ENCODE peak calls at places on chromosomes 16 and 17, in eight cellular contexts. N is stimulated activated CD4-positive, alpha-beta T cell treated with anti-CD3 and anti-CD28 coated beads, Interleukin-1b, Interleukin-23, amount 100 ng/mL, for 1 hour; I is NCI-H748 treated with DMSO at 0.1 percent for 48 hours; C is NCI-H460; L is right cardiac atrium; W is EL; O is HEK293T; Y is KG1. X is an unnamed sample.

GRCh38 chr17:61117983-61118382 is 281.7 kb upstream of the TBX2 start:
- DNase-seq in C (no peak), I (no peak), W (no peak), N (no peak), L (no peak), O (no peak), Y (no peak), X (no peak)

GRCh38 chr16:10817963-10818941 is at the start of gene TVP23A:
- DNase-seq in N (no peak), O (no peak), I (no peak), Y (no peak), L (peak), C (no peak), W (no peak), X (no peak)

GRCh38 chr17:68509151-68510057 is 2.8 kb upstream of the PRKAR1A start:
- DNase-seq in I (no peak), C (no peak), W (no peak), L (peak), O (no peak), Y (no peak), N (no peak), X (peak)

GRCh38 chr17:59069856-59070255 is 36.8 kb downstream of the TRIM37 start:
- DNase-seq in C (no peak), Y (no peak), I (no peak), O (no peak), L (no peak), N (no peak), W (no peak), X (no peak)

GRCh38 chr17:63082273-63082861 is 116.3 kb downstream of the TANC2 start:
- DNase-seq in C (peak), W (peak), N (no peak), L (no peak), Y (peak), O (no peak), I (no peak), X (no peak)

GRCh38 chr17:57989011-57989345 is 924 bp upstream of the VEZF1 start:
- DNase-seq in C (no peak), I (no peak), W (peak), L (peak), N (no peak), Y (no peak), O (peak), X (peak)

GRCh38 chr17:47905221-47905733 is 9.2 kb downstream of the SP2 start:
- DNase-seq in C (no peak), O (no peak), W (peak), I (no peak), Y (no peak), N (no peak), L (peak), X (no peak)

GRCh38 chr17:42535400-42536047 is 517 bp upstream of the NAGLU start:
- DNase-seq in O (no peak), I (no peak), N (no peak), Y (no peak), W (no peak), L (peak), C (no peak), X (no peak)

GRCh38 chr17:73595931-73596330 is 48.3 kb downstream of the SDK2 start:
- DNase-seq in L (peak), N (no peak), C (no peak), O (no peak), I (no peak), Y (no peak), W (no peak), X (no peak)

GRCh38 chr17:7213895-7214299 is 5.7 kb downstream of the DLG4 start:
- DNase-seq in N (no peak), W (peak), I (peak), Y (no peak), L (no peak), O (peak), C (no peak), X (no peak)

GRCh38 chr17:75146597-75146996 is 7.7 kb downstream of the JPT1 start:
- DNase-seq in N (no peak), I (no peak), C (no peak), L (no peak), O (no peak), W (no peak), Y (no peak), X (no peak)

GRCh38 chr16:11492808-11493530 is 93.8 kb downstream of the LITAF start:
- DNase-seq in W (no peak), I (no peak), O (no peak), C (no peak), N (no peak), L (no peak), Y (no peak), X (no peak)

GRCh38 chr16:84989791-84990620 is 21.3 kb downstream of the ZDHHC7 start:
- DNase-seq in L (no peak), N (no peak), W (no peak), C (no peak), I (no peak), Y (no peak), O (no peak), X (no peak)

GRCh38 chr17:16122697-16123434 is 92.5 kb downstream of the NCOR1 start:
- DNase-seq in N (no peak), I (no peak), Y (no peak), W (peak), L (no peak), C (no peak), O (no peak), X (no peak)

GRCh38 chr16:11801481-11802021 is 4.5 kb upstream of the ZC3H7A start:
- DNase-seq in C (no peak), N (no peak), W (peak), Y (no peak), L (no peak), O (no peak), I (no peak), X (no peak)

GRCh38 chr16:30115238-30115637 is 1.9 kb upstream of the GDPD3 start:
- DNase-seq in W (no peak), Y (no peak), C (no peak), L (peak), I (no peak), N (no peak), O (no peak), X (no peak)

GRCh38 chr17:73311428-73311780 is 397 bp downstream of the CDC42EP4 start:
- DNase-seq in Y (no peak), C (no peak), W (no peak), I (no peak), O (no peak), N (no peak), L (peak), X (no peak)

GRCh38 chr16:73546351-73546845 is 498.5 kb upstream of the ZFHX3 start:
- DNase-seq in W (no peak), I (no peak), C (no peak), N (no peak), L (no peak), Y (no peak), O (peak), X (no peak)

GRCh38 chr16:56793504-56793903 is 63.6 kb downstream of the NUP93 start:
- DNase-seq in W (peak), L (no peak), I (no peak), C (peak), Y (no peak), O (no peak), N (no peak), X (no peak)

GRCh38 chr16:70331588-70332358 is 14.9 kb upstream of the DDX19A start:
- DNase-seq in I (no peak), O (no peak), L (no peak), N (no peak), W (no peak), C (no peak), Y (no peak), X (no peak)

GRCh38 chr16:56332464-56333079 is 92.8 kb downstream of the AMFR start:
- DNase-seq in Y (no peak), O (peak), W (peak), C (peak), N (no peak), I (no peak), L (peak), X (no peak)

GRCh38 chr17:78356163-78356713 is 3.6 kb downstream of the SOCS3 start:
- DNase-seq in L (peak), O (no peak), N (peak), W (peak), C (peak), Y (no peak), I (no peak), X (peak)

GRCh38 chr17:40283662-40284061 is 4.0 kb upstream of the CDC6 start:
- DNase-seq in O (no peak), L (no peak), C (peak), I (no peak), W (peak), Y (no peak), N (no peak), X (no peak)

GRCh38 chr17:43456661-43457361 is 27.0 kb upstream of the DHX8 start:
- DNase-seq in W (peak), N (no peak), C (peak), Y (no peak), O (no peak), I (no peak), L (no peak), X (peak)

GRCh38 chr17:82077617-82078358 is 12.2 kb upstream of the DUS1L start:
- DNase-seq in W (no peak), I (no peak), N (no peak), C (no peak), O (no peak), Y (no peak), L (peak), X (no peak)

GRCh38 chr17:9676742-9677387 is 31.5 kb downstream of the USP43 start:
- DNase-seq in O (no peak), Y (no peak), L (no peak), C (peak), W (peak), I (no peak), N (no peak), X (no peak)

GRCh38 chr16:15506441-15506840 is 72.1 kb downstream of the BMERB1 start:
- DNase-seq in W (no peak), N (no peak), O (no peak), L (no peak), I (no peak), Y (no peak), C (no peak), X (no peak)

GRCh38 chr17:296382-296781 is 56.2 kb downstream of the RPH3AL start:
- DNase-seq in L (no peak), I (no peak), O (no peak), N (no peak), Y (no peak), W (no peak), C (no peak), X (no peak)

GRCh38 chr17:78878871-78879270 is 24.1 kb downstream of the CEP295NL start:
- DNase-seq in L (no peak), Y (no peak), W (no peak), I (no peak), O (no peak), C (no peak), N (no peak), X (no peak)

GRCh38 chr17:55524440-55525220 is 13.4 kb upstream of the SMIM36 start:
- DNase-seq in N (no peak), L (no peak), O (no peak), W (no peak), C (no peak), Y (no peak), I (no peak), X (no peak)

GRCh38 chr17:11935734-11936406 is 61.4 kb downstream of the ZNF18 start:
- DNase-seq in Y (no peak), W (peak), O (peak), I (peak), N (no peak), L (no peak), C (peak), X (peak)

GRCh38 chr17:73255671-73256181 is 6.0 kb downstream of the CPSF4L start:
- DNase-seq in L (peak), I (no peak), N (no peak), W (peak), O (peak), C (no peak), Y (peak), X (no peak)

GRCh38 chr17:36668824-36669223 is 67.4 kb downstream of the MRM1 start:
- DNase-seq in L (no peak), W (no peak), C (no peak), N (no peak), Y (no peak), O (no peak), I (no peak), X (no peak)

GRCh38 chr16:88681709-88682451 is 4.4 kb downstream of the SNAI3 start:
- DNase-seq in I (no peak), C (no peak), Y (peak), W (no peak), N (no peak), O (no peak), L (no peak), X (peak)